ENCODE peak calls at places on chromosomes 12 and 14, in four cellular contexts. O is left ventricle myocardium inferior, S is tibial artery, F is stomach. J is an unnamed sample. For H3K9me3, the result is how much of the 10 kb centered on the place peaks cover.

GRCh38 chr14:29454026-29454693 is 473.5 kb downstream of the PRKD1 start:
- DNase-seq in F (no peak), S (no peak), O (no peak), J (no peak)

GRCh38 chr12:109542014-109542413 is 31.3 kb downstream of the MMAB start:
- DNase-seq in O (no peak), F (no peak), S (no peak), J (no peak)

GRCh38 chr12:45670339-45671065 is 59.0 kb upstream of the ARID2 start:
- DNase-seq in S (no peak), F (no peak), O (no peak), J (no peak)

GRCh38 chr12:30796508-30796780 is 41.7 kb upstream of the CAPRIN2 start:
- DNase-seq in S (peak), F (no peak), O (no peak), J (no peak)

GRCh38 chr14:71650187-71650586 is 282.0 kb upstream of the RGS6 start:
- DNase-seq in F (no peak), S (no peak), O (no peak), J (no peak)

GRCh38 chr12:62603811-62604098 is 137.1 kb downstream of the MON2 start:
- DNase-seq in F (no peak), S (no peak), O (no peak), J (no peak)

GRCh38 chr12:71578694-71579258 is 84.9 kb downstream of the ZFC3H1 start:
- DNase-seq in F (no peak), O (no peak), S (no peak), J (no peak)

GRCh38 chr12:23115984-23116383 is 491.0 kb downstream of the ETNK1 start:
- DNase-seq in S (no peak), O (no peak), F (no peak), J (no peak)

GRCh38 chr14:27390130-27390529 is 792.3 kb upstream of the NOVA1 start:
- DNase-seq in O (no peak), F (no peak), S (no peak), J (no peak)

GRCh38 chr14:61254803-61255526 is 26.2 kb downstream of the TMEM30B start:
- DNase-seq in O (no peak), S (no peak), F (no peak), J (no peak)

GRCh38 chr14:104121142-104121541 is 17.2 kb upstream of the KIF26A start:
- DNase-seq in F (no peak), O (no peak), S (no peak), J (no peak)

GRCh38 chr12:63882844-63883243 is 38.3 kb downstream of the SRGAP1 start:
- DNase-seq in O (peak), S (no peak), F (no peak), J (no peak)

GRCh38 chr12:51744235-51744634 is 104.3 kb downstream of the FIGNL2 start:
- DNase-seq in O (no peak), F (no peak), S (no peak), J (no peak)

GRCh38 chr14:73785834-73786631 is 65.6 kb upstream of the PTGR2 start:
- DNase-seq in F (peak), O (peak), S (peak), J (peak)

GRCh38 chr12:66496595-66496994 is 182.3 kb downstream of the GRIP1 start:
- DNase-seq in S (no peak), O (no peak), F (no peak), J (no peak)

GRCh38 chr12:6955462-6956331 is 4.5 kb downstream of the PTPN6 start:
- DNase-seq in O (peak), F (no peak), S (no peak), J (no peak)

GRCh38 chr12:121190523-121191031 is 19.4 kb upstream of the P2RX4 start:
- DNase-seq in F (no peak), O (no peak), S (no peak), J (no peak)

DNA sequence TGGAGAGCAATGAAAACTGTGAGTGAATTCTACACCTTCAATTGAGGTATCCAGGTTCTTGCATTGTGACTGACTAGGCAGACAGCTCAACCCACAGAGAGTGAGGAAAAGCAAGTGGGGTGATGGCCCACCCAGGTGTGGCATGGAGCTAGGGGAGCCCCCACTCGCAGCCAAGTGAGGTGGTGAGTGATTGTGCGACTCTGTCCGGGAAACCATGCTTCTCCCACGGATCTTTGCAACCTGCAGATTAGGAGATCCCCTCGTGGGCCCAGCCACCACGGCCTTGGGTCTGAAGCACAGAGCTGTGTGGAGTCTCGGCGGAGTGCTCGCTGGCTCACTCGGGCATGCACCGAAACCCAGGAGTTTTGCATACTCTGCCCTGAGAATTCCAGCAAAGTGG is 120.1 kb downstream of the ALG10 start:
- DNase-seq in F (no peak), S (no peak), O (no peak), J (no peak)
- TF ChIP-seq CTCF in F (no peak), S (no peak), O (no peak), J (no peak)

GRCh38 chr14:51094282-51094821 is 553 bp downstream of the TRIM9 start:
- DNase-seq in F (no peak), O (no peak), S (no peak), J (no peak)
- H3K27ac ChIP-seq in F (no peak), O (peak), S (no peak), J (no peak)

GRCh38 chr12:132949936-132950837 is 5.9 kb downstream of the ZNF605 start:
- DNase-seq in F (no peak), O (no peak), S (peak), J (no peak)

GRCh38 chr12:132946507-132946820 is 9.6 kb downstream of the ZNF605 start:
- DNase-seq in S (no peak), O (no peak), F (no peak), J (no peak)

GRCh38 chr12:132950844-132951535 is 5.1 kb downstream of the ZNF605 start:
- DNase-seq in F (no peak), O (no peak), S (peak), J (no peak)

GRCh38 chr12:132945806-132946506 is 10.2 kb downstream of the ZNF605 start:
- DNase-seq in F (no peak), O (no peak), S (no peak), J (no peak)

GRCh38 chr12:132948146-132949066 is 7.7 kb downstream of the ZNF605 start:
- DNase-seq in S (peak), O (no peak), F (no peak), J (no peak)
- H3K9me3 ChIP-seq in S (under half), O (half or more), F (under half), J (under half)

GRCh38 chr14:75279153-75279738 is 618 bp downstream of the FOS start:
- DNase-seq in S (peak), F (no peak), O (peak), J (peak)

GRCh38 chr14:75280448-75280830 is 1.8 kb downstream of the FOS start:
- DNase-seq in F (no peak), S (no peak), O (no peak), J (no peak)

GRCh38 chr14:75278422-75279152 is at the start of gene FOS:
- DNase-seq in S (peak), F (peak), O (peak), J (peak)

GRCh38 chr14:75280831-75281690 is 2.4 kb downstream of the FOS start:
- DNase-seq in O (no peak), F (no peak), S (peak), J (peak)

GRCh38 chr14:75279739-75280447 is 1.3 kb downstream of the FOS start:
- DNase-seq in O (peak), F (no peak), S (peak), J (no peak)
- TF ChIP-seq CTCF in O (no peak), F (no peak), S (no peak), J (no peak)

DNA sequence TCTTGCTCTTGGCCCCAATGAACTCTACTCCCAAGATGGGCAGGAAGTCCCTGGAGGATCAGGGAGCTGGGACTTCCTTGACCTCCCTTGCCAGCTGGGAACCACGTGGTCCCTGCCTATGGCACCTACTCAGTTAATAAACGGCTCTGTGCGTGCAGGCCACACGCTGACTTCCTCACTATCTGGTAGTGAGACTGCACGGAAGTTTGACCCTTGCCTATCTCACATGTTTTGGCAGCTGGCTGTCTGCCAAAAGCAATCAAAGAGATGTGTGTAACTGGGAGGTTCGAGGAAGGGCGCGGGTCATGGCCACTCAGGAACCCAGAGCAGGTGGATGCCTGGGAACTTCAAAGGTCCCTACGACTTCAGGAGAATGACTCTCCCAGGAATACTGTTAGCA is 57.9 kb downstream of the RFLNA start:
- DNase-seq in S (no peak), F (peak), O (peak), J (no peak)
- H3K27ac ChIP-seq in S (no peak), F (no peak), O (peak), J (no peak)

GRCh38 chr12:12648284-12648683 is 36.6 kb downstream of the CREBL2 start:
- DNase-seq in S (no peak), O (no peak), F (no peak), J (no peak)

GRCh38 chr12:12645485-12645884 is 33.8 kb downstream of the CREBL2 start:
- DNase-seq in F (no peak), O (no peak), S (no peak), J (peak)

GRCh38 chr12:12646483-12647072 is 34.9 kb downstream of the CREBL2 start:
- DNase-seq in F (no peak), O (no peak), S (no peak), J (no peak)

GRCh38 chr12:12651752-12652151 is 40.1 kb downstream of the CREBL2 start:
- DNase-seq in S (no peak), O (no peak), F (no peak), J (no peak)

GRCh38 chr12:12648951-12649650 is 37.4 kb downstream of the CREBL2 start:
- DNase-seq in F (no peak), O (no peak), S (no peak), J (no peak)
- H3K9me3 ChIP-seq in F (under half), O (under half), S (under half), J (under half)

GRCh38 chr12:49627752-49628360 is 4.5 kb downstream of the PRPF40B start:
- DNase-seq in F (no peak), S (no peak), O (no peak), J (no peak)

GRCh38 chr12:49626836-49627235 is 3.5 kb downstream of the PRPF40B start:
- DNase-seq in S (no peak), O (no peak), F (no peak), J (no peak)

GRCh38 chr12:49624919-49625577 is 1.7 kb downstream of the PRPF40B start:
- DNase-seq in O (no peak), S (no peak), F (no peak), J (no peak)

GRCh38 chr12:49623142-49623899 is at the start of gene PRPF40B:
- DNase-seq in F (peak), S (peak), O (peak), J (peak)

GRCh38 chr12:49626169-49626835 is 2.9 kb downstream of the PRPF40B start:
- DNase-seq in S (no peak), F (no peak), O (no peak), J (no peak)
- TF ChIP-seq CTCF in S (no peak), F (no peak), O (no peak), J (peak)

J was measured in CD4-positive, alpha-beta T cell.